ENCODE peak calls at places on chromosomes 16 and 17, in eight cellular contexts. C is cardiac muscle cell, K is fibroblast of lung, L is body of pancreas, M is tibial artery, J is PC-3, N is aorta, X is neural progenitor cell. E is an unnamed sample. For H3K9me3, the result is how much of the 10 kb centered on the place peaks cover.

GRCh38 chr16:15832241-15832640 is 24.6 kb downstream of the MYH11 start:
- DNase-seq in C (no peak), K (no peak), L (no peak), M (no peak), J (no peak), N (no peak), X (no peak), E (no peak)

GRCh38 chr17:26818736-26819135 is 475.2 kb upstream of the WSB1 start:
- DNase-seq in C (no peak), K (peak), L (no peak), M (no peak), J (no peak), N (no peak), X (peak), E (no peak)

GRCh38 chr17:61157246-61157887 is 242.3 kb upstream of the TBX2 start:
- DNase-seq in C (no peak), K (peak), L (peak), M (no peak), J (no peak), N (no peak), X (no peak), E (no peak)

GRCh38 chr17:65750166-65750565 is 188.7 kb upstream of the AXIN2 start:
- DNase-seq in C (no peak), K (peak), L (no peak), M (no peak), J (peak), N (no peak), X (no peak), E (no peak)

GRCh38 chr17:38747385-38748328 is 479 bp downstream of the PCGF2 start:
- DNase-seq in C (peak), K (no peak), L (peak), M (no peak), J (no peak), N (peak), X (peak), E (peak)

GRCh38 chr17:67994827-67995567 is 1.3 kb downstream of the C17orf58 start:
- DNase-seq in C (no peak), K (peak), L (peak), M (no peak), J (peak), N (no peak), X (no peak), E (no peak)

GRCh38 chr17:83037084-83037950 is 42.1 kb upstream of the METRNL start:
- DNase-seq in C (no peak), K (no peak), L (no peak), M (no peak), J (no peak), N (no peak), X (peak), E (no peak)

GRCh38 chr16:53515811-53516210 is 12.8 kb upstream of the AKTIP start:
- DNase-seq in C (no peak), K (no peak), L (no peak), M (no peak), J (no peak), N (no peak), X (no peak), E (no peak)

DNA sequence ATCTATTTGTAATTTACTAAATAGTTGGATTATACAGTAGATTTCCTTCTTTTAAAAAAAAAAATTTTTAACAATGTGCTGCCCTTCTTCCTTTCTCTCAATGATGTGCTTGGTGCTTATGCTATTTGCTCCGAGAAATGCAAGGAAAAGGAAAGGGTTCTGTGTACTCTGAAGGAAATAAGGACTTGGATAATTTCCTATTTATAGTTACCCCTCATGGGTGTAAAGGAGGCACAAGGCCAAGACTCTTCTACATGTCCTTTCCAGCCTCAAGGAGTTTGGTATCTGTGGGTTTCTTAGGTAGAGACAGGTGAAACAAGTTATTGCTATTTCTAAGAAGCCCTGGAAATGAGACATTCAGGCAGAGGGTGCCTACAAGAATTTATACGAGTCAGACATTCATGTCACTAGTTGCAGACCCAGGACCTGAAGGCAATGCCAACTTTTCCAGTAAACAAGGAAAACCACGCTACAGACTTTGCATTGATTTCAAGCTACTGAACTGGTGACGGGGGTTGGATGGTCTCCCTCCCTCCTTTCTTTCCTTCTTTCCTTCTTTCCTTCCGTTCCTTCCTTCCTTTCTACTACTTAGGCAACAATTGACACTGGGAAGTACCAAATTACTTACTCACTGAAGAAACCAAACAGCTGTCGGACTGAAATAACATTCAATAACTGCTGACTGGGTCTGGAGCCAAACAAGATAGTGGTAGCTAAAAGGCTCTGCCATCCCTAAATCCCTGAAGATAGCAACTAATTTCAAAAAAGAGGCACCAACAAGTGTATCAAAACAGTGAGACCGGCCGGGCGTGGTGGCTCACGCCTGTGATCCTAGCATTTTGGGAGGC is 33.8 kb upstream of the GHDC start:
- DNase-seq in C (no peak), K (peak), L (no peak), M (no peak), J (no peak), N (no peak), X (no peak), E (no peak)
- H3K27ac ChIP-seq in C (peak), K (no peak), L (no peak), M (no peak), J (no peak), N (no peak), X (no peak), E (peak)

GRCh38 chr16:35185366-35186044 is 1726.1 kb downstream of the TP53TG3F start:
- DNase-seq in C (no peak), K (no peak), L (no peak), M (no peak), J (no peak), N (no peak), X (no peak), E (no peak)

GRCh38 chr16:35186045-35186759 is 1726.8 kb downstream of the TP53TG3F start:
- DNase-seq in C (no peak), K (no peak), L (no peak), M (no peak), J (no peak), N (no peak), X (no peak), E (no peak)

GRCh38 chr16:35184356-35184870 is 1725.0 kb downstream of the TP53TG3F start:
- DNase-seq in C (no peak), K (no peak), L (no peak), M (no peak), J (no peak), N (no peak), X (no peak), E (no peak)

GRCh38 chr16:35187665-35188225 is 1728.3 kb downstream of the TP53TG3F start:
- DNase-seq in C (no peak), K (no peak), L (no peak), M (no peak), J (no peak), N (no peak), X (no peak), E (no peak)

DNA sequence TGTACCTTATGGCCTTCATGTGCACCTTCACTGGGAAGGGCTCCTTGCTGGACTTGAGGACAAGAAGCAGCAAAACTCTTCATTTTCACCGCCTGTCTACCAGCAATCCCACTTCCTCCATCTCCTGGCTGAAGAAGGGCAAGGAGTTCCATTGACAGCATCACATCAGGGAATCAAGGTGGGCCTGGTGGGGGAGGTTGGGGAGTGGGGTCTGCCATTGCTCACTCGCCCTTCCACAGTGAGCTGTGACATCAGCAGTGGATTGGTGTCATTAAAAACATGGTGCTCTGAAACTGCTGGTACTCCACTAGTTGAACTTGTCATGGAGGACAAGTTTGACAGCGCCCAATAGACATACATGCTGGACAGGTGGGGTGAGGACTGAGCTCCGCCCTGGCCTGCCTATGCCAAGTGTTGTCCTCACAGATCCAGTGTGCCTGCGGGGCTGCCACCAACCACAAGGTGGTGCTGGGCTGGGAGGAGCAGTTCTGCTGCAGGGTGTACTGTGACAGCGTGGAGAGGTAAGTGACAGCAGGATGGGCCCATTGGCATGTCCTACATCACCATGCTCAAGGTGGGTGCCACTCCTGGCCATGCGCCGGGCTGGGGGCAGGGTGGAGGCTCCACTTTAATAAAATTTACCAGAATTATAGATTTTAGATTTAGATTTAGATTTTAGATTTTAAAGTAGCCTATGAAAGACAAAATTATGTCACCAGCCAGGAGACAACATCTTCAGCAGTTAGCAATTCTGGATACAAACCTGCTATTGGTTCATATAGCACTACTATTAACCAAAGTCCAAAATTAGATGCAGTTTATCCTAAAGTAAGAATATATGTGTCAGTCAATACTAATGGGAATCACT is 1729.1 kb downstream of the TP53TG3F start:
- DNase-seq in C (no peak), K (no peak), L (peak), M (peak), J (no peak), N (no peak), X (no peak), E (no peak)
- H3K9me3 ChIP-seq in C (under half), K (under half), L (under half), M (under half), J (under half), N (under half), X (under half), E (under half)

DNA sequence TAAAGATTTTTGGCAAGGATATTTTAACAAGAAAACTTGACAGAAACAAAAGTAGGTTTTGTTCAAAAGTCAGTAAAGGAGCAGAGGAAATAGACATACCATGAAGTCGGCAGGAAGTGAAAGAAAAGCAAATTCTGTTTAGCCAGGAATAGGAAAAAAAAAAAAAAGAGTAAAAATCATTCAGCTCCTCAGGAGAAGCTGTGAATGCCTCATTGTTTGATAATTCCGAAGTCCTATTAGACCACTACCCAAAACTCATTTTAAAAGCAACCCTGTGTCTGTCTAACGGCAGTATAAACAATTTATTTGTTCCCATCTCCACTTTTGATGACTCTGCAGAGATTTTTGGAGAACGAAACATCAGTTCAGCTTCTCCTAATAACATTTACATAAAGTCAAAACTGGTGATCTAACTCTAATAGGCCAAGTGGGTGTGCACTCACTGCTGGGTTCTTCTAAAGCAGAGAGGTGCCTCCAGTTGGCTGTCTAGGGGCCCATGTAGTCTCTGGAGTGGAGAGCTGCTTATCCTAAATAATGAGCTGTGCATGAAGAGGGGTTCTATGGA is 34.9 kb downstream of the TEKT3 start:
- DNase-seq in C (no peak), K (peak), L (no peak), M (no peak), J (no peak), N (no peak), X (no peak), E (no peak)
- H3K4me3 ChIP-seq in C (no peak), K (peak), L (no peak), M (no peak), J (peak), N (no peak), X (no peak), E (peak)

GRCh38 chr16:1258906-1259759 is 3.3 kb downstream of the TPSD1 start:
- DNase-seq in C (peak), K (no peak), L (peak), M (no peak), J (peak), N (no peak), X (no peak), E (no peak)
- H3K27ac ChIP-seq in C (no peak), K (no peak), L (no peak), M (no peak), J (no peak), N (no peak), X (no peak), E (no peak)

GRCh38 chr17:16551878-16552636 is 16.9 kb downstream of the ZNF287 start:
- DNase-seq in C (no peak), K (peak), L (no peak), M (no peak), J (no peak), N (no peak), X (no peak), E (no peak)

DNA sequence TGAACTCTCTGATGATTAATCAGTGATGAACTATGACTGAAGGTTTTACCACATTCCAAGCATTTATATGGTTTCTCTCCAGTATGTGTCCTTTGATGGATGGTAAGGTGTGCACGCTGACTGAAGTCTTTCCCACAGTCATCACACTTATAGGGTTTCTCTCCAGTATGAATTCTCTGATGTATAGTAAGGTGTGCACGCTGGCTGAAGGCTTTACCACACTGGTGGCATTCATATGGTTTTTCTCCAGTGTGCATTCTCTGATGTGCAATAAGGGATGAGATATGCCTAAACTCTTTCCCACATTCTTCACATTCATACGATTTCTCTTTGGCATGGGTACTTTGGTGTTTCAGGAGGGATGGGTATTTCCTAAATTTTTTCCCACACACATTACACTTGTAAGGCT is 16.4 kb downstream of the ZNF287 start:
- DNase-seq in C (no peak), K (peak), L (no peak), M (no peak), J (no peak), N (no peak), X (no peak), E (no peak)
- H3K9me3 ChIP-seq in C (under half), K (under half), L (under half), M (half or more), J (half or more), N (under half), X (half or more), E (under half)

DNA sequence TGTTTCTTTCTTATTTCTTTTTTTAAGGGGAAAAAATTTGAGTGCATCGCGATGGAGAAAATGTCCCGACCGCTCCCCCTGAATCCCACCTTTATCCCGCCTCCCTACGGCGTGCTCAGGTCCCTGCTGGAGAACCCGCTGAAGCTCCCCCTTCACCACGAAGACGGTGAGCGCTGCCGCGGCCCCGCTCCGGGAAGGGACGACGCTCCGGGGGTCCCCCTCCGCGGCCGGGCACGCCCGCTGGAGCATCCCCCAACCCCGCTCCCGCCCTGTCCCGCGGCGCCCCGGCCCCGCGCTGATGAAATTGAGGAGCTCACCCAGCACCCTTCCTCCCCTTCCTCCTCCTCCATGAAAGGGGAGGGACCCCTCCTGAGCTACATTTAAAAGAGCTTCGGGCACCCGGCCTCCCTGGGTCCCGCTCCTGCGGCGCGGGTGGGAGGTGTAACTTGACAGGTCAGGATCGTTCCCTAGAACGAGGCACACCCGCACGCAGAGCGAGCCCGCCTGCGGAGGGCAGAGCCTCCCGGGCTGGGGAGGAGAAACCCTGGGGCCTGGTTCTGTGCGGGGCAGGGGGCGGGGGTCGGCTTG is 768 bp downstream of the HLF start:
- DNase-seq in C (no peak), K (no peak), L (peak), M (peak), J (no peak), N (no peak), X (peak), E (peak)
- H3K4me3 ChIP-seq in C (peak), K (peak), L (peak), M (peak), J (no peak), N (peak), X (peak), E (peak)

E was measured in right cardiac atrium.